ENCODE peak calls at places on chromosomes 6 and 20, in nine cellular contexts. One of them, this sample, is unnamed.

GRCh38 chr6:26020291-26020982 is 57.8 kb downstream of the TRIM38 start:
- DNase-seq in Calu3: peak
- DNase-seq in fibroblast of mammary gland: peak
- DNase-seq in GM20000: peak
- DNase-seq in mucosa of descending colon: peak
- DNase-seq in bronchial epithelial cell: peak
- DNase-seq in AG04450: peak
- DNase-seq in ovary: peak
- DNase-seq in osteoblast: peak
- DNase-seq in this sample: peak

GRCh38 chr20:51402201-51402600 is 140.3 kb downstream of the NFATC2 start:
- DNase-seq in Calu3: no peak
- DNase-seq in fibroblast of mammary gland: no peak
- DNase-seq in GM20000: no peak
- DNase-seq in mucosa of descending colon: no peak
- DNase-seq in bronchial epithelial cell: no peak
- DNase-seq in AG04450: peak
- DNase-seq in ovary: no peak
- DNase-seq in osteoblast: no peak
- DNase-seq in this sample: peak

GRCh38 chr6:69162811-69163210 is 527.7 kb downstream of the ADGRB3 start:
- DNase-seq in Calu3: no peak
- DNase-seq in fibroblast of mammary gland: peak
- DNase-seq in GM20000: no peak
- DNase-seq in mucosa of descending colon: no peak
- DNase-seq in bronchial epithelial cell: peak
- DNase-seq in AG04450: no peak
- DNase-seq in ovary: no peak
- DNase-seq in osteoblast: no peak
- DNase-seq in this sample: no peak

GRCh38 chr6:44569131-44569530 is 181.6 kb downstream of the CDC5L start:
- DNase-seq in Calu3: peak
- DNase-seq in fibroblast of mammary gland: no peak
- DNase-seq in GM20000: no peak
- DNase-seq in mucosa of descending colon: no peak
- DNase-seq in bronchial epithelial cell: no peak
- DNase-seq in AG04450: no peak
- DNase-seq in ovary: no peak
- DNase-seq in osteoblast: no peak
- DNase-seq in this sample: no peak

GRCh38 chr6:47149554-47149953 is 107.4 kb upstream of the ADGRF1 start:
- DNase-seq in Calu3: no peak
- DNase-seq in fibroblast of mammary gland: no peak
- DNase-seq in GM20000: no peak
- DNase-seq in mucosa of descending colon: no peak
- DNase-seq in bronchial epithelial cell: no peak
- DNase-seq in AG04450: no peak
- DNase-seq in ovary: no peak
- DNase-seq in osteoblast: no peak
- DNase-seq in this sample: no peak

GRCh38 chr6:154267508-154268106 is 89.0 kb downstream of the IPCEF1 start:
- DNase-seq in Calu3: no peak
- DNase-seq in fibroblast of mammary gland: no peak
- DNase-seq in GM20000: no peak
- DNase-seq in mucosa of descending colon: no peak
- DNase-seq in bronchial epithelial cell: no peak
- DNase-seq in AG04450: no peak
- DNase-seq in ovary: no peak
- DNase-seq in osteoblast: no peak
- DNase-seq in this sample: no peak

GRCh38 chr6:75065524-75065923 is 140.3 kb downstream of the COL12A1 start:
- DNase-seq in Calu3: no peak
- DNase-seq in fibroblast of mammary gland: peak
- DNase-seq in GM20000: no peak
- DNase-seq in mucosa of descending colon: no peak
- DNase-seq in bronchial epithelial cell: no peak
- DNase-seq in AG04450: no peak
- DNase-seq in ovary: no peak
- DNase-seq in osteoblast: no peak
- DNase-seq in this sample: no peak

GRCh38 chr20:9945406-9945805 is 89.4 kb upstream of the ANKEF1 start:
- DNase-seq in Calu3: peak
- DNase-seq in fibroblast of mammary gland: peak
- DNase-seq in GM20000: no peak
- DNase-seq in mucosa of descending colon: no peak
- DNase-seq in bronchial epithelial cell: peak
- DNase-seq in AG04450: no peak
- DNase-seq in ovary: no peak
- DNase-seq in osteoblast: no peak
- DNase-seq in this sample: no peak

GRCh38 chr6:44257007-44257752 is at the start of gene SLC35B2:
- DNase-seq in Calu3: peak
- DNase-seq in fibroblast of mammary gland: peak
- DNase-seq in GM20000: peak
- DNase-seq in mucosa of descending colon: peak
- DNase-seq in bronchial epithelial cell: no peak
- DNase-seq in AG04450: no peak
- DNase-seq in ovary: peak
- DNase-seq in osteoblast: peak
- DNase-seq in this sample: peak

GRCh38 chr20:59300341-59301081 is at the start of gene EDN3:
- DNase-seq in Calu3: no peak
- DNase-seq in fibroblast of mammary gland: no peak
- DNase-seq in GM20000: no peak
- DNase-seq in mucosa of descending colon: peak
- DNase-seq in bronchial epithelial cell: no peak
- DNase-seq in AG04450: no peak
- DNase-seq in ovary: no peak
- DNase-seq in osteoblast: no peak
- DNase-seq in this sample: no peak

GRCh38 chr20:50508171-50508761 is 1.9 kb upstream of the PTPN1 start:
- DNase-seq in Calu3: no peak
- DNase-seq in fibroblast of mammary gland: no peak
- DNase-seq in GM20000: no peak
- DNase-seq in mucosa of descending colon: no peak
- DNase-seq in bronchial epithelial cell: no peak
- DNase-seq in AG04450: no peak
- DNase-seq in ovary: no peak
- DNase-seq in osteoblast: no peak
- DNase-seq in this sample: no peak

GRCh38 chr6:104943781-104944180 is 13.1 kb upstream of the LIN28B start:
- DNase-seq in Calu3: no peak
- DNase-seq in fibroblast of mammary gland: peak
- DNase-seq in GM20000: no peak
- DNase-seq in mucosa of descending colon: no peak
- DNase-seq in bronchial epithelial cell: peak
- DNase-seq in AG04450: no peak
- DNase-seq in ovary: no peak
- DNase-seq in osteoblast: no peak
- DNase-seq in this sample: peak

GRCh38 chr6:80316655-80317332 is 210.3 kb downstream of the BCKDHB start:
- DNase-seq in Calu3: no peak
- DNase-seq in fibroblast of mammary gland: peak
- DNase-seq in GM20000: no peak
- DNase-seq in mucosa of descending colon: no peak
- DNase-seq in bronchial epithelial cell: no peak
- DNase-seq in AG04450: no peak
- DNase-seq in ovary: no peak
- DNase-seq in osteoblast: peak
- DNase-seq in this sample: no peak

GRCh38 chr6:132491881-132492280 is 21.0 kb downstream of the STX7 start:
- DNase-seq in Calu3: no peak
- DNase-seq in fibroblast of mammary gland: no peak
- DNase-seq in GM20000: no peak
- DNase-seq in mucosa of descending colon: no peak
- DNase-seq in bronchial epithelial cell: no peak
- DNase-seq in AG04450: no peak
- DNase-seq in ovary: no peak
- DNase-seq in osteoblast: no peak
- DNase-seq in this sample: no peak

GRCh38 chr20:51132286-51132810 is 109.4 kb upstream of the KCNG1 start:
- DNase-seq in Calu3: peak
- DNase-seq in fibroblast of mammary gland: peak
- DNase-seq in GM20000: no peak
- DNase-seq in mucosa of descending colon: no peak
- DNase-seq in bronchial epithelial cell: no peak
- DNase-seq in AG04450: no peak
- DNase-seq in ovary: no peak
- DNase-seq in osteoblast: no peak
- DNase-seq in this sample: no peak

GRCh38 chr6:56528412-56528841 is 114.3 kb downstream of the DST start:
- DNase-seq in Calu3: no peak
- DNase-seq in fibroblast of mammary gland: peak
- DNase-seq in GM20000: no peak
- DNase-seq in mucosa of descending colon: no peak
- DNase-seq in bronchial epithelial cell: peak
- DNase-seq in AG04450: peak
- DNase-seq in ovary: no peak
- DNase-seq in osteoblast: peak
- DNase-seq in this sample: no peak

GRCh38 chr6:163962627-163963117 is 548.2 kb downstream of the QKI start:
- DNase-seq in Calu3: no peak
- DNase-seq in fibroblast of mammary gland: no peak
- DNase-seq in GM20000: no peak
- DNase-seq in mucosa of descending colon: no peak
- DNase-seq in bronchial epithelial cell: no peak
- DNase-seq in AG04450: no peak
- DNase-seq in ovary: no peak
- DNase-seq in osteoblast: no peak
- DNase-seq in this sample: no peak

GRCh38 chr6:87692097-87692496 is 9.9 kb downstream of the AKIRIN2 start:
- DNase-seq in Calu3: no peak
- DNase-seq in fibroblast of mammary gland: no peak
- DNase-seq in GM20000: no peak
- DNase-seq in mucosa of descending colon: no peak
- DNase-seq in bronchial epithelial cell: no peak
- DNase-seq in AG04450: no peak
- DNase-seq in ovary: no peak
- DNase-seq in osteoblast: no peak
- DNase-seq in this sample: no peak

GRCh38 chr6:170459451-170459850 is 93.7 kb downstream of the PSMB1 start:
- DNase-seq in Calu3: peak
- DNase-seq in fibroblast of mammary gland: peak
- DNase-seq in GM20000: peak
- DNase-seq in mucosa of descending colon: no peak
- DNase-seq in bronchial epithelial cell: peak
- DNase-seq in AG04450: no peak
- DNase-seq in ovary: no peak
- DNase-seq in osteoblast: peak
- DNase-seq in this sample: peak

GRCh38 chr20:51487525-51488279 is 54.8 kb downstream of the NFATC2 start:
- DNase-seq in Calu3: peak
- DNase-seq in fibroblast of mammary gland: peak
- DNase-seq in GM20000: no peak
- DNase-seq in mucosa of descending colon: no peak
- DNase-seq in bronchial epithelial cell: peak
- DNase-seq in AG04450: peak
- DNase-seq in ovary: no peak
- DNase-seq in osteoblast: peak
- DNase-seq in this sample: no peak

GRCh38 chr6:156794546-156794945 is 17.4 kb downstream of the ARID1B start:
- DNase-seq in Calu3: no peak
- DNase-seq in fibroblast of mammary gland: no peak
- DNase-seq in GM20000: no peak
- DNase-seq in mucosa of descending colon: no peak
- DNase-seq in bronchial epithelial cell: no peak
- DNase-seq in AG04450: no peak
- DNase-seq in ovary: no peak
- DNase-seq in osteoblast: no peak
- DNase-seq in this sample: no peak

GRCh38 chr6:143964667-143965066 is 43.4 kb downstream of the PLAGL1 start:
- DNase-seq in Calu3: no peak
- DNase-seq in fibroblast of mammary gland: no peak
- DNase-seq in GM20000: no peak
- DNase-seq in mucosa of descending colon: no peak
- DNase-seq in bronchial epithelial cell: no peak
- DNase-seq in AG04450: no peak
- DNase-seq in ovary: no peak
- DNase-seq in osteoblast: no peak
- DNase-seq in this sample: no peak

GRCh38 chr20:2421247-2421646 is 40.5 kb downstream of the TGM6 start:
- DNase-seq in Calu3: no peak
- DNase-seq in fibroblast of mammary gland: peak
- DNase-seq in GM20000: no peak
- DNase-seq in mucosa of descending colon: no peak
- DNase-seq in bronchial epithelial cell: peak
- DNase-seq in AG04450: no peak
- DNase-seq in ovary: no peak
- DNase-seq in osteoblast: no peak
- DNase-seq in this sample: no peak
- TF ChIP-seq CTCF in Calu3: no peak
- TF ChIP-seq CTCF in fibroblast of mammary gland: peak
- TF ChIP-seq CTCF in GM20000: no peak
- TF ChIP-seq CTCF in mucosa of descending colon: no peak
- TF ChIP-seq CTCF in bronchial epithelial cell: peak
- TF ChIP-seq CTCF in AG04450: peak
- TF ChIP-seq CTCF in ovary: no peak
- TF ChIP-seq CTCF in osteoblast: peak
- TF ChIP-seq CTCF in this sample: no peak

GRCh38 chr6:96542702-96543101 is 20.2 kb upstream of the FHL5 start:
- DNase-seq in Calu3: no peak
- DNase-seq in fibroblast of mammary gland: peak
- DNase-seq in GM20000: no peak
- DNase-seq in mucosa of descending colon: no peak
- DNase-seq in bronchial epithelial cell: peak
- DNase-seq in AG04450: no peak
- DNase-seq in ovary: no peak
- DNase-seq in osteoblast: no peak
- DNase-seq in this sample: no peak
- TF ChIP-seq CTCF in Calu3: peak
- TF ChIP-seq CTCF in fibroblast of mammary gland: peak
- TF ChIP-seq CTCF in GM20000: peak
- TF ChIP-seq CTCF in mucosa of descending colon: no peak
- TF ChIP-seq CTCF in bronchial epithelial cell: no peak
- TF ChIP-seq CTCF in AG04450: peak
- TF ChIP-seq CTCF in ovary: no peak
- TF ChIP-seq CTCF in osteoblast: peak
- TF ChIP-seq CTCF in this sample: no peak

DNA sequence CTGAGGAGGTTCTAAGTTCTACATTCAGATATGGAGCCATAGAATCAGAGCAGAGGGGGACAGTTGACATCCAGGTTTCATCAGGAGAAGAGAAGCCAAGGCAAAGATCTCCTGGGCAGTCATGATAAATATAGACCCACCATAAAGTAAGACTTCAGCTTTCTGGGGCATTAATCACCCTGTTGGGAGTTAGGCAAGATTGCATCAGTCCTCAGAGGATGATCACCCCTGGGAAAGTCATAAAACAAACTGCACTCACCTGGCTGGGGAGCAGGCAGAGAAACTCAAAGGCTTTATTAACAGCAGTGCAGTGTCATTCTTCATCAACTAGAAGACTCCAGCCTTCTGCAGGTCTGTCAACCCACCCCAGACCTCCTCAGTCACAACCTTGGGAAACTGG is 301.3 kb upstream of the JARID2 start:
- DNase-seq in Calu3: no peak
- DNase-seq in fibroblast of mammary gland: no peak
- DNase-seq in GM20000: no peak
- DNase-seq in mucosa of descending colon: no peak
- DNase-seq in bronchial epithelial cell: peak
- DNase-seq in AG04450: no peak
- DNase-seq in ovary: no peak
- DNase-seq in osteoblast: no peak
- DNase-seq in this sample: no peak
- TF ChIP-seq CTCF in Calu3: no peak
- TF ChIP-seq CTCF in fibroblast of mammary gland: no peak
- TF ChIP-seq CTCF in GM20000: no peak
- TF ChIP-seq CTCF in mucosa of descending colon: no peak
- TF ChIP-seq CTCF in bronchial epithelial cell: no peak
- TF ChIP-seq CTCF in AG04450: no peak
- TF ChIP-seq CTCF in ovary: no peak
- TF ChIP-seq CTCF in osteoblast: no peak
- TF ChIP-seq CTCF in this sample: no peak

GRCh38 chr6:108968325-108968724 is 120.1 kb downstream of the ARMC2 start:
- DNase-seq in Calu3: no peak
- DNase-seq in fibroblast of mammary gland: no peak
- DNase-seq in GM20000: no peak
- DNase-seq in mucosa of descending colon: no peak
- DNase-seq in bronchial epithelial cell: no peak
- DNase-seq in AG04450: no peak
- DNase-seq in ovary: no peak
- DNase-seq in osteoblast: no peak
- DNase-seq in this sample: no peak
- TF ChIP-seq CTCF in Calu3: no peak
- TF ChIP-seq CTCF in fibroblast of mammary gland: no peak
- TF ChIP-seq CTCF in GM20000: no peak
- TF ChIP-seq CTCF in mucosa of descending colon: no peak
- TF ChIP-seq CTCF in bronchial epithelial cell: no peak
- TF ChIP-seq CTCF in AG04450: no peak
- TF ChIP-seq CTCF in ovary: no peak
- TF ChIP-seq CTCF in osteoblast: no peak
- TF ChIP-seq CTCF in this sample: no peak

This sample was measured in activated CD8-positive, alpha-beta T cell treated with anti-CD3 and anti-CD28 coated beads for 36 hours.